ENCODE peak calls at places on chromosome 21, in five cellular contexts. Q, V, I, R and W are unnamed samples.

GRCh38 chr21:21101911-21102310 is 103.7 kb downstream of the NCAM2 start:
- DNase-seq in V (peak), I (no peak), R (no peak), Q (no peak), W (no peak)

GRCh38 chr21:16425297-16425696 is 695.5 kb downstream of the USP25 start:
- DNase-seq in Q (no peak), R (no peak), I (no peak), V (no peak), W (no peak)

GRCh38 chr21:40668535-40669275 is 178.3 kb downstream of the DSCAM start:
- DNase-seq in Q (no peak), I (no peak), R (no peak), V (no peak), W (no peak)

GRCh38 chr21:33661146-33661545 is 18.8 kb downstream of the ITSN1 start:
- DNase-seq in I (no peak), V (no peak), R (no peak), Q (no peak), W (no peak)

GRCh38 chr21:41407541-41408460 is 18.2 kb upstream of the MX1 start:
- DNase-seq in Q (no peak), R (no peak), I (no peak), V (no peak), W (no peak)

GRCh38 chr21:28220670-28221069 is 772.0 kb downstream of the LTN1 start:
- DNase-seq in V (no peak), R (no peak), Q (no peak), I (no peak), W (no peak)

GRCh38 chr21:42468511-42469131 is 27.4 kb downstream of the RSPH1 start:
- DNase-seq in I (no peak), V (no peak), R (no peak), Q (no peak), W (no peak)

GRCh38 chr21:42063206-42063577 is 7.9 kb upstream of the UMODL1 start:
- DNase-seq in Q (no peak), I (no peak), R (peak), V (no peak), W (no peak)

GRCh38 chr21:42534901-42535378 is 21.3 kb downstream of the SLC37A1 start:
- DNase-seq in R (peak), I (no peak), V (no peak), Q (no peak), W (no peak)

GRCh38 chr21:28221984-28222383 is 770.7 kb downstream of the LTN1 start:
- DNase-seq in R (no peak), V (no peak), Q (no peak), I (no peak), W (no peak)

GRCh38 chr21:44524412-44525371 is 15.3 kb downstream of the KRTAP10-1 start:
- DNase-seq in V (no peak), I (no peak), Q (no peak), R (no peak), W (no peak)

GRCh38 chr21:42234026-42234425 is 15.1 kb downstream of the ABCG1 start:
- DNase-seq in I (no peak), V (no peak), R (no peak), Q (no peak), W (no peak)

GRCh38 chr21:44063151-44063912 is 43.9 kb upstream of the PWP2 start:
- DNase-seq in Q (no peak), I (no peak), V (no peak), R (no peak), W (no peak)

GRCh38 chr21:34204481-34205439 is 131.4 kb downstream of the MRPS6 start:
- DNase-seq in Q (no peak), R (no peak), V (no peak), I (no peak), W (no peak)

GRCh38 chr21:33760641-33761103 is 118.4 kb downstream of the ITSN1 start:
- DNase-seq in V (peak), I (no peak), Q (no peak), R (no peak), W (no peak)

GRCh38 chr21:18178509-18178908 is 66.1 kb upstream of the CHODL start:
- DNase-seq in V (no peak), I (no peak), R (no peak), Q (no peak), W (no peak)

GRCh38 chr21:43645414-43645891 is 13.8 kb downstream of the HSF2BP start:
- DNase-seq in V (peak), I (peak), R (peak), Q (no peak), W (no peak)

GRCh38 chr21:38984982-38985422 is 179.3 kb downstream of the ETS2 start:
- DNase-seq in R (no peak), V (peak), I (peak), Q (no peak), W (no peak)

GRCh38 chr21:43817157-43818086 is 28.0 kb downstream of the RRP1 start:
- DNase-seq in V (no peak), Q (no peak), R (no peak), I (no peak), W (no peak)

GRCh38 chr21:26449161-26449560 is 123.9 kb downstream of the CYYR1 start:
- DNase-seq in V (no peak), Q (no peak), I (no peak), R (no peak), W (no peak)

GRCh38 chr21:31731112-31731801 is 661 bp downstream of the SCAF4 start:
- DNase-seq in I (peak), V (peak), Q (peak), R (peak), W (no peak)

GRCh38 chr21:27820342-27820741 is 853.5 kb upstream of the ADAMTS5 start:
- DNase-seq in V (no peak), R (no peak), I (no peak), Q (no peak), W (no peak)

GRCh38 chr21:43590220-43590619 is 69.1 kb downstream of the HSF2BP start:
- DNase-seq in I (no peak), Q (no peak), V (no peak), R (no peak), W (no peak)

GRCh38 chr21:46624050-46624449 is 11.4 kb upstream of the PRMT2 start:
- DNase-seq in V (no peak), Q (no peak), I (no peak), R (no peak), W (no peak)

GRCh38 chr21:39601194-39601940 is 11.4 kb upstream of the B3GALT5 start:
- DNase-seq in V (no peak), Q (no peak), R (no peak), I (no peak), W (no peak)

GRCh38 chr21:25563399-25564116 is 43.7 kb downstream of the MRPL39 start:
- DNase-seq in I (peak), V (no peak), R (peak), Q (no peak), W (no peak)

GRCh38 chr21:43827015-43827611 is 37.7 kb downstream of the RRP1 start:
- DNase-seq in V (peak), I (no peak), R (no peak), Q (no peak), W (no peak)

GRCh38 chr21:21688877-21689276 is 690.7 kb downstream of the NCAM2 start:
- DNase-seq in Q (no peak), I (no peak), R (no peak), V (peak), W (no peak)

GRCh38 chr21:15122241-15122640 is 57.4 kb upstream of the NRIP1 start:
- DNase-seq in Q (no peak), V (no peak), I (no peak), R (no peak), W (no peak)

GRCh38 chr21:45304945-45305344 is 17.2 kb upstream of the POFUT2 start:
- DNase-seq in V (no peak), R (no peak), Q (no peak), I (no peak), W (no peak)